ENCODE peak calls at places on chromosome 5, in seven cellular contexts. R is heart right ventricle, N is suprapubic skin, V is PC-3, X is lung, H is GM23338, F is stomach. A is an unnamed sample. For H3K4me1, the result is how much of the 10 kb centered on the place peaks cover.

GRCh38 chr5:41240390-41240789 is 27.1 kb upstream of the C6 start:
- DNase-seq in R (no peak), N (no peak), V (no peak), X (no peak), H (no peak), F (no peak), A (no peak)

GRCh38 chr5:122937914-122938313 is 92.5 kb downstream of the SNX24 start:
- DNase-seq in R (peak), N (no peak), V (no peak), X (no peak), H (peak), F (peak), A (peak)

GRCh38 chr5:78610163-78610583 is 38.4 kb downstream of the LHFPL2 start:
- DNase-seq in R (no peak), N (no peak), V (no peak), X (no peak), H (no peak), F (no peak), A (peak)

GRCh38 chr5:119996128-119996527 is 366.8 kb downstream of the FAM170A start:
- DNase-seq in R (no peak), N (no peak), V (peak), X (no peak), H (no peak), F (no peak), A (no peak)

GRCh38 chr5:106172681-106173532 is 1497.8 kb downstream of the EFNA5 start:
- DNase-seq in R (no peak), N (no peak), V (peak), X (no peak), H (no peak), F (no peak), A (no peak)

GRCh38 chr5:64384761-64385160 is 121.1 kb upstream of the RGS7BP start:
- DNase-seq in R (no peak), N (no peak), V (peak), X (no peak), H (peak), F (no peak), A (no peak)

GRCh38 chr5:68405026-68405684 is 189.6 kb downstream of the PIK3R1 start:
- DNase-seq in R (no peak), N (no peak), V (peak), X (no peak), H (no peak), F (no peak), A (no peak)

GRCh38 chr5:75734913-75735789 is 17.9 kb upstream of the POC5 start:
- DNase-seq in R (no peak), N (no peak), V (peak), X (no peak), H (peak), F (peak), A (no peak)

GRCh38 chr5:50709471-50709870 is 43.0 kb downstream of the PARP8 start:
- DNase-seq in R (no peak), N (no peak), V (no peak), X (no peak), H (no peak), F (no peak), A (no peak)

GRCh38 chr5:66710557-66710956 is 114.4 kb downstream of the MAST4 start:
- DNase-seq in R (peak), N (no peak), V (no peak), X (no peak), H (no peak), F (no peak), A (no peak)

GRCh38 chr5:135246923-135247795 is 151.9 kb downstream of the MACROH2A1 start:
- DNase-seq in R (no peak), N (peak), V (peak), X (no peak), H (no peak), F (peak), A (no peak)

GRCh38 chr5:169840405-169840804 is 139.9 kb downstream of the INSYN2B start:
- DNase-seq in R (no peak), N (no peak), V (no peak), X (no peak), H (no peak), F (no peak), A (no peak)

GRCh38 chr5:39080597-39081204 is 6.5 kb upstream of the RICTOR start:
- DNase-seq in R (peak), N (no peak), V (peak), X (peak), H (peak), F (peak), A (peak)

GRCh38 chr5:71782771-71783770 is 64.0 kb downstream of the CARTPT start:
- DNase-seq in R (peak), N (peak), V (peak), X (peak), H (peak), F (peak), A (peak)

GRCh38 chr5:151664694-151665583 is 21.8 kb downstream of the SPARC start:
- DNase-seq in R (peak), N (no peak), V (no peak), X (no peak), H (no peak), F (no peak), A (no peak)

GRCh38 chr5:170503970-170504525 is at the start of gene KCNIP1:
- DNase-seq in R (no peak), N (no peak), V (no peak), X (no peak), H (peak), F (no peak), A (no peak)

GRCh38 chr5:154795235-154795596 is 40.0 kb downstream of the LARP1 start:
- DNase-seq in R (no peak), N (no peak), V (no peak), X (no peak), H (no peak), F (no peak), A (no peak)

GRCh38 chr5:158522001-158522400 is 577.7 kb downstream of the EBF1 start:
- DNase-seq in R (no peak), N (no peak), V (no peak), X (no peak), H (no peak), F (no peak), A (no peak)

GRCh38 chr5:10445352-10445751 is 3.7 kb downstream of the ROPN1L start:
- DNase-seq in R (no peak), N (no peak), V (no peak), X (no peak), H (no peak), F (no peak), A (no peak)

GRCh38 chr5:6900828-6901227 is 187.6 kb downstream of the TENT4A start:
- DNase-seq in R (no peak), N (no peak), V (no peak), X (no peak), H (peak), F (peak), A (no peak)

GRCh38 chr5:109759304-109759703 is 69.6 kb downstream of the MAN2A1 start:
- DNase-seq in R (no peak), N (no peak), V (peak), X (no peak), H (no peak), F (no peak), A (no peak)

DNA sequence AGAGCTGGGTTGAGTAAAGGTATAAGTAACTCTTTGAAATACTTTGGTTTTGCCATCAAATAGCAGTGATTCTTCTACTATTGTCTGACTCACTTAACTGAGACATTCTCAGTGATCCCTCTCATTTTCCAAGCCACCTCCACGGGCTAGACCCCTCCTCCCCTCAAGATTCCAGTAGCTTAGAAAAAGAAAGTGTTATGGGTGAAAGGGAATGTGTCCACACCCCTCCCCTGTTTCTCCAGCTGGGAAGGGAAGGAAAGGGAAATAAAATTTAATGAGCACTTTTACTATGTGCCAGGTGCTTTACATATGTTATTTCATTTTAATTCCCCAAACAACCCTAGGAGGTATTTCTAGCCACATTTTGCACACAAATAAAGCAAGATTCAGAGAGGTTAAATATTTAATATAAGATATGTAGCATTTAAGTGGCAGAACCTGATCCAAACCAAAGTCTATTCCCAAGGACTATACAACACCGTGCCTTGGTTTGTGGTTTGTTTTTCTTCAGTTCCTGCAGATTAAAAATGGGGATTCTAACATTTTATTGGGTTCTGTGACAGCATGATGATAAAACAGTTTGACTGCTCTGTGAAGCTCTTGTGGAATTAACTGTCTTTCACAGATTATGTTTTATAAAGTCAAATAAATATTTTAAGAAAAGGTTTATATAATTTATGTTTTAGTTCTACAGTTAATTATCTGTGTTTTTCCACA is 135.9 kb downstream of the ZSWIM6 start:
- DNase-seq in R (no peak), N (no peak), V (peak), X (no peak), H (no peak), F (no peak), A (no peak)
- H3K4me1 ChIP-seq in R (under half), N (under half), V (under half), X (under half), H (under half), F (under half), A (under half)

GRCh38 chr5:23136958-23137357 is 283.8 kb upstream of the CDH12 start:
- DNase-seq in R (no peak), N (no peak), V (no peak), X (no peak), H (no peak), F (no peak), A (no peak)

GRCh38 chr5:23139338-23140171 is 286.4 kb upstream of the CDH12 start:
- DNase-seq in R (no peak), N (no peak), V (peak), X (no peak), H (peak), F (no peak), A (no peak)
- TF ChIP-seq CTCF in R (peak), N (no peak), V (peak), X (no peak), H (peak), F (peak), A (no peak)

GRCh38 chr5:178212241-178213002 is 8.1 kb downstream of the HNRNPAB start:
- DNase-seq in R (no peak), N (no peak), V (no peak), X (no peak), H (no peak), F (no peak), A (no peak)
- H3K4me1 ChIP-seq in R (under half), N (under half), V (under half), X (under half), H (under half), F (under half), A (under half)

DNA sequence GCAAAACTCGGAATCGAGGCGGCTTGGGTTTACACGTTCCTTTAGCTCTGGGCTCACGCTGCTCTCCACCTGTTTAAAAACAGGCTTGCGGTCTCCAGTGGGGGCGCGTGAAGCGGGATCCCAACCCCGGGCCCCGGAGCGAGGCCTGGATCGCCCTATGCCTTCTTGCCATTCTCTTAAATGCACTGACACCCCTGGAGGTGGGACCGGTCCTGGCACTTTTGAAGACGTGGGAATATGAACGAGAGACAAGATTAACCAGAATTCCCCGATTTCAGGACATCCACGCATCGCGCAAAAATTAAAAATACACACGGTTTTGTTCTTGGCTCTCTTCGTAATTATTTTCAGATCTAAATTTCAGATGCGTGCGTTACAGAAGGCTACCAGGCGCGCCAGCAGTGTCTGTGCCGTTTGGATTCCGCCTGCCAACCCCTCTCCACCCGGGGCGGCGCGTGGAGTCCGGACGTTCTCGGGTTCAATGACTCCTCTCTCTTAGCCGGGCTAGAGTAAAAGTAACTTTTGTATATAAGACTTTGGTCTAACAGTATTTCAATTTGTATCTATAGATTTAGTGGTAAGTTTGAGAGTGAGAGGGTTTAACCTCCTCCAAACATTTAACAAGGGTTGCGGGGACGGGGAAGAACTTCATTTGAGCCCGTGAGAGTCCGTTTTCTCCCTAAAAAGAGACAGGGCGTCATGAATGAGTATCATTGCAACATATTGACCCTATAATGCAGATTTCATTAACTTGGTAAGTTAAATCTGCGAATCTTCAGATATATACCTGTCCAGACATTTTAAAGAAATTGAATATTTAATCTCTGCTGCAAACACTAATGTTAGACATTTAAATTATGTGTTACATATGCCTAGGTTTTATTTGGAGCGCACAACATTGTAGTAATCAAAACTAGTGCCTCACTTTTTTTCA is 3.8 kb downstream of the FOXD1 start:
- DNase-seq in R (no peak), N (no peak), V (no peak), X (no peak), H (peak), F (no peak), A (no peak)
- TF ChIP-seq CTCF in R (no peak), N (no peak), V (no peak), X (no peak), H (peak), F (no peak), A (no peak)

GRCh38 chr5:2006971-2007291 is 124.2 kb upstream of the IRX4 start:
- DNase-seq in R (no peak), N (no peak), V (no peak), X (peak), H (no peak), F (no peak), A (no peak)
- H3K4me1 ChIP-seq in R (under half), N (under half), V (under half), X (under half), H (under half), F (under half), A (under half)

DNA sequence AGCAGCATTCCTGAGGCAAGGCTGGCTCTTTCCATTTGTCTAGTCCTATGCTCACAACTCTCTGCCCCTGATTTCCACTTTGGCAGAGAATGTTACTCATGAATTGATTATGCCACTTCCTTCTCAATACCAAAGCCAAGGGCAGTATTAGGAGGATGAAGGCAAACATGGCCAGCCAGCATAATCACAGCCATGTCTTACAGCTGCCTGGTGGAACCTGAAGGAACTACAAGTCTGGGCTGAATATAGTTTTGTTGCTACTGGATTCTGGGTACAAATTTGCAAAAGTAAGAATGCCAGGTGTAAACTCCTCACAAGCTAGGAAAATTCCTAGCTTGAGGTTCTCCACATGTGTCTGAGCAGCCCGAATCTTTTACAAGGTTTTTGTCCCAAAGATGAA is 4.2 kb downstream of the SIL1 start:
- DNase-seq in R (no peak), N (no peak), V (no peak), X (no peak), H (peak), F (no peak), A (no peak)
- TF ChIP-seq CTCF in R (peak), N (no peak), V (peak), X (no peak), H (peak), F (no peak), A (no peak)

GRCh38 chr5:149411738-149412519 is 32.8 kb upstream of the IL17B start:
- DNase-seq in R (no peak), N (no peak), V (no peak), X (no peak), H (no peak), F (no peak), A (no peak)
- H3K4me1 ChIP-seq in R (under half), N (under half), V (under half), X (under half), H (under half), F (under half), A (under half)

GRCh38 chr5:1113332-1113690 is 1.4 kb upstream of the SLC12A7 start:
- DNase-seq in R (no peak), N (no peak), V (no peak), X (no peak), H (no peak), F (no peak), A (no peak)
- TF ChIP-seq CTCF in R (no peak), N (no peak), V (no peak), X (no peak), H (no peak), F (no peak), A (no peak)

GRCh38 chr5:33832904-33833575 is 58.8 kb downstream of the ADAMTS12 start:
- DNase-seq in R (no peak), N (no peak), V (no peak), X (no peak), H (peak), F (no peak), A (no peak)
- H3K4me1 ChIP-seq in R (under half), N (under half), V (under half), X (under half), H (under half), F (under half), A (under half)

A was measured in gastrocnemius medialis.